ENCODE peak calls at places on chromosomes 3 and 15, in eight cellular contexts. K is tibial artery; O is Calu3; A is CD4-positive, alpha-beta T cell; G is H9; V is right atrium auricular region; T is lower lobe of right lung; C is endothelial cell. L is an unnamed sample.

GRCh38 chr15:58477228-58477627 is 45.4 kb downstream of the LIPC start:
- DNase-seq in G (no peak), V (no peak), O (no peak), K (no peak), C (no peak), T (no peak), A (no peak), L (no peak)

GRCh38 chr15:69086427-69087205 is 72.1 kb downstream of the NOX5 start:
- DNase-seq in G (peak), K (no peak), O (no peak), C (no peak), T (no peak), A (no peak), V (no peak), L (no peak)

GRCh38 chr15:43943511-43943910 is 116.7 kb downstream of the WDR76 start:
- DNase-seq in O (no peak), V (no peak), C (no peak), K (no peak), A (no peak), T (no peak), G (no peak), L (no peak)

GRCh38 chr3:125357032-125357658 is 18.0 kb downstream of the ZNF148 start:
- DNase-seq in A (peak), C (peak), V (no peak), G (peak), T (peak), O (peak), K (peak), L (no peak)

GRCh38 chr15:63905558-63906265 is 72.0 kb upstream of the HERC1 start:
- DNase-seq in O (no peak), C (no peak), T (no peak), A (no peak), V (no peak), K (no peak), G (no peak), L (no peak)

GRCh38 chr15:44289352-44289790 is 852 bp downstream of the GOLM2 start:
- DNase-seq in C (no peak), V (no peak), G (no peak), K (no peak), O (no peak), T (no peak), A (no peak), L (no peak)

GRCh38 chr15:88257311-88257901 is 867 bp upstream of the NTRK3 start:
- DNase-seq in C (peak), A (no peak), O (no peak), G (peak), K (no peak), V (no peak), T (no peak), L (no peak)

GRCh38 chr15:90232941-90233700 is 620 bp downstream of the CIB1 start:
- DNase-seq in O (peak), K (peak), G (peak), V (peak), T (peak), C (peak), A (peak), L (no peak)

GRCh38 chr3:156728267-156728985 is 54.0 kb downstream of the TIPARP start:
- DNase-seq in G (no peak), V (no peak), T (no peak), K (no peak), A (no peak), C (no peak), O (no peak), L (no peak)

GRCh38 chr3:38165722-38166387 is 518 bp downstream of the OXSR1 start:
- DNase-seq in T (peak), G (no peak), K (peak), C (no peak), V (no peak), A (no peak), O (no peak), L (no peak)

GRCh38 chr3:56923546-56924224 is 121.9 kb upstream of the ARHGEF3 start:
- DNase-seq in G (no peak), K (peak), A (peak), T (no peak), V (peak), C (peak), O (peak), L (no peak)

GRCh38 chr15:39127151-39127815 is 453.6 kb upstream of the THBS1 start:
- DNase-seq in O (no peak), V (no peak), G (no peak), T (no peak), A (no peak), C (no peak), K (no peak), L (no peak)

GRCh38 chr3:159964166-159964973 is 24.3 kb upstream of the IL12A start:
- DNase-seq in A (no peak), C (no peak), O (no peak), G (no peak), V (no peak), T (no peak), K (no peak), L (no peak)

GRCh38 chr15:74444106-74445062 is 10.6 kb upstream of the SEMA7A start:
- DNase-seq in K (no peak), O (no peak), G (no peak), C (no peak), V (no peak), T (no peak), A (no peak), L (no peak)

GRCh38 chr3:160402249-160403027 is 3.0 kb downstream of the SMC4 start:
- DNase-seq in C (no peak), K (no peak), O (no peak), A (no peak), G (no peak), V (no peak), T (no peak), L (no peak)

GRCh38 chr3:194979173-194979572 is 291.8 kb downstream of the XXYLT1 start:
- DNase-seq in G (no peak), K (no peak), O (no peak), V (peak), C (no peak), T (no peak), A (no peak), L (no peak)

GRCh38 chr15:63948971-63949370 is 97.3 kb downstream of the DAPK2 start:
- DNase-seq in C (no peak), A (no peak), V (no peak), T (no peak), O (no peak), K (no peak), G (no peak), L (no peak)

GRCh38 chr3:79249701-79250100 is 518.1 kb downstream of the ROBO1 start:
- DNase-seq in K (no peak), V (no peak), C (no peak), T (no peak), G (no peak), A (no peak), O (no peak), L (no peak)

GRCh38 chr3:126083138-126083445 is 832 bp downstream of the SLC41A3 start:
- DNase-seq in K (no peak), C (no peak), V (no peak), T (no peak), A (no peak), O (no peak), G (no peak), L (no peak)

GRCh38 chr3:66480666-66481065 is 20.2 kb downstream of the LRIG1 start:
- DNase-seq in A (no peak), T (no peak), G (no peak), C (no peak), K (no peak), O (no peak), V (no peak), L (no peak)

GRCh38 chr3:187648177-187648576 is 22.0 kb downstream of the SST start:
- DNase-seq in V (no peak), A (no peak), T (no peak), O (no peak), G (no peak), K (no peak), C (no peak), L (no peak)

GRCh38 chr3:36866358-36866757 is 78.5 kb downstream of the TRANK1 start:
- DNase-seq in V (no peak), K (no peak), O (no peak), T (no peak), A (no peak), G (no peak), C (no peak), L (no peak)

GRCh38 chr3:18732474-18732873 is 307.3 kb upstream of the SATB1 start:
- DNase-seq in A (no peak), T (no peak), C (no peak), G (no peak), O (no peak), V (no peak), K (no peak), L (no peak)

GRCh38 chr3:29697989-29698388 is 417.1 kb downstream of the RBMS3 start:
- DNase-seq in K (no peak), C (no peak), O (no peak), G (no peak), A (no peak), V (no peak), T (no peak), L (no peak)

GRCh38 chr15:29784413-29784812 is 37.9 kb downstream of the TJP1 start:
- DNase-seq in V (no peak), K (no peak), T (no peak), G (no peak), O (no peak), A (no peak), C (no peak), L (no peak)

GRCh38 chr15:72375501-72375845 is 341 bp downstream of the HEXA start:
- DNase-seq in A (no peak), K (peak), V (no peak), G (no peak), C (no peak), T (peak), O (peak), L (no peak)

GRCh38 chr3:157078131-157078835 is 81.7 kb downstream of the CCNL1 start:
- DNase-seq in K (no peak), C (no peak), A (no peak), T (no peak), O (no peak), V (no peak), G (peak), L (no peak)

GRCh38 chr15:71686221-71687050 is 123.9 kb upstream of the NR2E3 start:
- DNase-seq in C (no peak), V (no peak), G (no peak), O (no peak), T (no peak), K (no peak), A (no peak), L (no peak)

GRCh38 chr15:90981681-90982080 is 12.7 kb downstream of the PRC1 start:
- DNase-seq in V (no peak), G (no peak), C (no peak), T (no peak), K (no peak), O (no peak), A (no peak), L (no peak)

GRCh38 chr3:179266701-179267211 is 15.8 kb upstream of the KCNMB3 start:
- DNase-seq in V (no peak), K (no peak), O (no peak), G (no peak), A (no peak), T (no peak), C (peak), L (no peak)

GRCh38 chr3:50675179-50676030 is 678 bp downstream of the DOCK3 start:
- DNase-seq in C (peak), K (no peak), A (peak), O (peak), G (peak), V (peak), T (peak), L (peak)
- TF ChIP-seq CTCF in C (peak), K (no peak), A (peak), O (peak), G (peak), V (no peak), T (peak), L (peak)

DNA sequence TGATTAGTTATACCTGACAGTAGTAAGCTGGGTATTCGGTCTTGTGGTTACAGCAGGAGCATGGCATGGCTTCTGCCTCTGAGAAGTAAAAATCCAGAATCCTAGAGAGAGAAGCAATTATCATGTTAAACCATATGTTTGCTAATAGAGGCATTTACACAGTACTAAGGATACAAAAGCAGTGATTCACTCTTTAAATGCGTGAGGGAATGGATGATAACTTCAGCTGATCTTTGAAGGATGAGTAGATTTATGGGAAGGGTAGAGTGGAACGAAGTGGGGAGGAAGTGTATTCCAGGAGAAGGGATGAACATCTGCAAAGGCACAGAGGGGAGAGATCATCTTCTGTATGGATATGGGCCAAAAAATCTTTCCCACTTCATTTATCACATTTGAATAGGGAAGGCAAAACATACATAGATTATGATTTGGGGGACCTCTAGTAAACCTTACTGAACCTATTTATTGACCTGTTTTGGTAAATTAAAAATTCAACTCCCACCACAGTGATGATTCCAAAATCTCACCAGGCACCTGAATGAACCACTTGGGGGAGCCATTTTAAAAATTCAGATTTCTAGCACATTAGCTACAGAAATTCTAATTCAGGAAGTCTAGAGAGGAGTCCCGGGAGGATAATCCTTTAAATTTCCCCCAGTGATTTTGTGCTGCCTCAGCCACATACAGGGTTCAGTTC is 35.1 kb downstream of the IGSF10 start:
- DNase-seq in A (no peak), K (no peak), C (no peak), V (no peak), T (no peak), O (no peak), G (no peak), L (no peak)
- TF ChIP-seq CTCF in A (no peak), K (no peak), C (no peak), V (no peak), T (peak), O (peak), G (peak), L (peak)

GRCh38 chr3:172305974-172306373 is 142.3 kb downstream of the GHSR start:
- DNase-seq in V (no peak), K (no peak), G (no peak), A (no peak), T (no peak), C (no peak), O (no peak), L (no peak)

GRCh38 chr3:172302176-172302575 is 146.1 kb downstream of the GHSR start:
- DNase-seq in C (no peak), O (no peak), G (no peak), V (no peak), A (no peak), T (no peak), K (no peak), L (no peak)

GRCh38 chr3:172305552-172305951 is 142.7 kb downstream of the GHSR start:
- DNase-seq in T (no peak), K (no peak), O (peak), A (no peak), C (no peak), V (no peak), G (no peak), L (no peak)

GRCh38 chr3:172303181-172303580 is 145.1 kb downstream of the GHSR start:
- DNase-seq in A (no peak), G (no peak), O (no peak), V (no peak), T (no peak), C (no peak), K (no peak), L (no peak)

DNA sequence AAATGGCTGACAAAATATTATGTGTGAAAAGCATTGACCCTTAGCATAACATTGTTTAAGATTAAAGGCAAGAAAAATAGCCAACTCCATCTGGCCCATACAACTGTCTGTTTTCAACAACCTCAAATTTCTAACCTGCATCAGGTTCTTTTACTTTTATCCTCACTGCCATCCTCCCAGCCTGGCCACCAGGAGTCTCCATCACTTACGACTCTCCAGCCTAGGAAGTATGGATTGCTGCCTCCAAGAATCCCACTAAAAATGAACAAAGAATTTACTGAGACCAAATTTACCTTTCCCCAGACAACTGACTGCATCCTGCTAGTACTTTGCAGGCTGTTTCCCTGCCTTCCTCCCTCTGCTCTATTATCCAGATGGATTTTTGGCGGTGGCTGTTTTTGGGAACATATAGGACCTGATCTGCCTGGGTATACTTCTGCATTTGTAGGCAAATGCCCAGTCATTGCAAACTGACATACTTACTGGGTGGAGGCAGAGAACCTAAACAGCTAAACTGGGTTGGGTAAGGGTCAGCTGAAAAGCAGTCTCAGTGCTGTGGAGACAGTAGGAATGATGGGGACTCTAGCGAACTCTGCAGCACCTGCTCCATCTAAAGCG is 144.2 kb downstream of the GHSR start:
- DNase-seq in O (no peak), C (no peak), T (no peak), V (no peak), G (no peak), A (no peak), K (no peak), L (no peak)
- TF ChIP-seq CTCF in O (peak), C (no peak), T (no peak), V (no peak), G (peak), A (no peak), K (no peak), L (no peak)

GRCh38 chr3:76043746-76044145 is 258.4 kb upstream of the ZNF717 start:
- DNase-seq in A (no peak), G (peak), C (no peak), O (no peak), V (no peak), T (no peak), K (no peak), L (no peak)
- TF ChIP-seq CTCF in A (no peak), G (no peak), C (no peak), O (no peak), V (no peak), T (no peak), K (no peak), L (no peak)

GRCh38 chr3:142315083-142315482 is 89.7 kb upstream of the GK5 start:
- DNase-seq in A (no peak), G (no peak), V (no peak), K (no peak), O (no peak), C (no peak), T (no peak), L (no peak)
- TF ChIP-seq CTCF in A (no peak), G (no peak), V (no peak), K (no peak), O (no peak), C (no peak), T (no peak), L (no peak)

DNA sequence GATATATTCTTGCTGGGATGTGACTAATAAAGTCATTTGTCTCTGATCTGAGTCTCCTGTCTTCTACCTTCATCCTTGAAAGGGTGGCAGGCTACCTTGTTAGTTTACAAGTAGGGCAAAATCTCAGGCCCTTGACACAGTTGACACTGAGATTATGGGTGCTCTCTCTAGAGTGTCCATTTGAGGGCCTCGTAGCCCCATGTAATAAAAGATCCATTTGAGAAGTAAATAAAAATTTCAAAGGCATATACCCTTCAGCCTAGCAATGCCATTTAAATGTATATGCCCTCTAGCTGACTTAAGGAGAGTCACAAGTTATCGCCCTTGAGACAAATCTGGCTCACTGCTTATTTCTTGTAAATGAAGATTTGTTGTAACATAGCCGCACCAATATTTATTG is 98.6 kb downstream of the TCF12 start:
- DNase-seq in C (no peak), O (no peak), T (no peak), A (no peak), G (no peak), V (no peak), K (no peak), L (no peak)
- TF ChIP-seq CTCF in C (no peak), O (no peak), T (peak), A (no peak), G (peak), V (no peak), K (no peak), L (no peak)